ENCODE peak calls at places on chromosomes 3 and 15, in four cellular contexts. One of them, this sample, is unnamed. For H3K9me1, the result is how much of the 10 kb centered on the place peaks cover.

GRCh38 chr15:48313216-48313615 is 18.0 kb upstream of the DUT start:
- DNase-seq in IMR-90: no peak
- DNase-seq in K562: no peak
- DNase-seq in endothelial cell of umbilical vein: no peak
- DNase-seq in this sample: no peak

GRCh38 chr3:143168518-143169192 is 49.1 kb downstream of the CHST2 start:
- DNase-seq in IMR-90: peak
- DNase-seq in K562: peak
- DNase-seq in endothelial cell of umbilical vein: peak
- DNase-seq in this sample: no peak

GRCh38 chr3:174440350-174440716 is 418.8 kb upstream of the NAALADL2 start:
- DNase-seq in IMR-90: peak
- DNase-seq in K562: no peak
- DNase-seq in endothelial cell of umbilical vein: no peak
- DNase-seq in this sample: no peak

GRCh38 chr3:9770276-9770812 is 597 bp upstream of the CAMK1 start:
- DNase-seq in IMR-90: no peak
- DNase-seq in K562: no peak
- DNase-seq in endothelial cell of umbilical vein: no peak
- DNase-seq in this sample: no peak

GRCh38 chr3:169575381-169575780 is 88.1 kb downstream of the MECOM start:
- DNase-seq in IMR-90: peak
- DNase-seq in K562: no peak
- DNase-seq in endothelial cell of umbilical vein: peak
- DNase-seq in this sample: no peak

GRCh38 chr3:187736418-187736871 is 8.8 kb downstream of the BCL6 start:
- DNase-seq in IMR-90: peak
- DNase-seq in K562: no peak
- DNase-seq in endothelial cell of umbilical vein: peak
- DNase-seq in this sample: no peak

GRCh38 chr15:38536201-38536676 is 28.4 kb downstream of the RASGRP1 start:
- DNase-seq in IMR-90: peak
- DNase-seq in K562: no peak
- DNase-seq in endothelial cell of umbilical vein: no peak
- DNase-seq in this sample: no peak

GRCh38 chr3:9955067-9955502 is 2.9 kb upstream of the PRRT3 start:
- DNase-seq in IMR-90: peak
- DNase-seq in K562: no peak
- DNase-seq in endothelial cell of umbilical vein: no peak
- DNase-seq in this sample: no peak

GRCh38 chr15:68997930-68998777 is 16.3 kb upstream of the NOX5 start:
- DNase-seq in IMR-90: no peak
- DNase-seq in K562: no peak
- DNase-seq in endothelial cell of umbilical vein: no peak
- DNase-seq in this sample: no peak

GRCh38 chr3:69182588-69183299 is 60.3 kb upstream of the LMOD3 start:
- DNase-seq in IMR-90: peak
- DNase-seq in K562: no peak
- DNase-seq in endothelial cell of umbilical vein: peak
- DNase-seq in this sample: no peak

GRCh38 chr3:178245385-178245778 is 290.9 kb upstream of the KCNMB2 start:
- DNase-seq in IMR-90: peak
- DNase-seq in K562: no peak
- DNase-seq in endothelial cell of umbilical vein: no peak
- DNase-seq in this sample: no peak

GRCh38 chr3:102810937-102811336 is 376.1 kb downstream of the ZPLD1 start:
- DNase-seq in IMR-90: no peak
- DNase-seq in K562: no peak
- DNase-seq in endothelial cell of umbilical vein: no peak
- DNase-seq in this sample: no peak

GRCh38 chr3:41629072-41629471 is 332.8 kb downstream of the ULK4 start:
- DNase-seq in IMR-90: no peak
- DNase-seq in K562: no peak
- DNase-seq in endothelial cell of umbilical vein: no peak
- DNase-seq in this sample: no peak

GRCh38 chr3:45411081-45411480 is 22.7 kb downstream of the LARS2 start:
- DNase-seq in IMR-90: no peak
- DNase-seq in K562: no peak
- DNase-seq in endothelial cell of umbilical vein: no peak
- DNase-seq in this sample: no peak

GRCh38 chr3:193342551-193342950 is 36.0 kb downstream of the ATP13A5 start:
- DNase-seq in IMR-90: no peak
- DNase-seq in K562: no peak
- DNase-seq in endothelial cell of umbilical vein: no peak
- DNase-seq in this sample: no peak

GRCh38 chr3:149393355-149394165 is 16.1 kb upstream of the TM4SF1 start:
- DNase-seq in IMR-90: peak
- DNase-seq in K562: peak
- DNase-seq in endothelial cell of umbilical vein: peak
- DNase-seq in this sample: no peak

GRCh38 chr15:42056934-42057743 is 36.3 kb upstream of the PLA2G4E start:
- DNase-seq in IMR-90: peak
- DNase-seq in K562: peak
- DNase-seq in endothelial cell of umbilical vein: peak
- DNase-seq in this sample: peak

GRCh38 chr3:73868688-73869315 is 244.1 kb upstream of the PDZRN3 start:
- DNase-seq in IMR-90: peak
- DNase-seq in K562: no peak
- DNase-seq in endothelial cell of umbilical vein: peak
- DNase-seq in this sample: no peak

GRCh38 chr3:149010966-149011365 is 19.6 kb downstream of the GYG1 start:
- DNase-seq in IMR-90: no peak
- DNase-seq in K562: no peak
- DNase-seq in endothelial cell of umbilical vein: no peak
- DNase-seq in this sample: no peak

GRCh38 chr3:101518421-101518871 is 5.4 kb upstream of the SENP7 start:
- DNase-seq in IMR-90: peak
- DNase-seq in K562: no peak
- DNase-seq in endothelial cell of umbilical vein: peak
- DNase-seq in this sample: no peak

GRCh38 chr3:194640829-194641228 is 7.6 kb upstream of the TMEM44 start:
- DNase-seq in IMR-90: peak
- DNase-seq in K562: no peak
- DNase-seq in endothelial cell of umbilical vein: peak
- DNase-seq in this sample: no peak

GRCh38 chr15:84816694-84817460 is at the start of gene ALPK3:
- DNase-seq in IMR-90: no peak
- DNase-seq in K562: no peak
- DNase-seq in endothelial cell of umbilical vein: peak
- DNase-seq in this sample: no peak

GRCh38 chr3:192816274-192816853 is 89.0 kb upstream of the FGF12 start:
- DNase-seq in IMR-90: peak
- DNase-seq in K562: peak
- DNase-seq in endothelial cell of umbilical vein: peak
- DNase-seq in this sample: no peak

GRCh38 chr3:119786409-119786808 is 4.5 kb downstream of the NR1I2 start:
- DNase-seq in IMR-90: no peak
- DNase-seq in K562: no peak
- DNase-seq in endothelial cell of umbilical vein: no peak
- DNase-seq in this sample: no peak

GRCh38 chr15:55267401-55268053 is 22.1 kb downstream of the RAB27A start:
- DNase-seq in IMR-90: peak
- DNase-seq in K562: no peak
- DNase-seq in endothelial cell of umbilical vein: peak
- DNase-seq in this sample: no peak

GRCh38 chr3:123883656-123884257 is 375 bp downstream of the MYLK start:
- DNase-seq in IMR-90: no peak
- DNase-seq in K562: no peak
- DNase-seq in endothelial cell of umbilical vein: no peak
- DNase-seq in this sample: no peak

GRCh38 chr3:61132062-61132461 is 119.2 kb downstream of the FHIT start:
- DNase-seq in IMR-90: no peak
- DNase-seq in K562: no peak
- DNase-seq in endothelial cell of umbilical vein: no peak
- DNase-seq in this sample: no peak

GRCh38 chr15:69132935-69133861 is 27.2 kb upstream of the GLCE start:
- DNase-seq in IMR-90: no peak
- DNase-seq in K562: no peak
- DNase-seq in endothelial cell of umbilical vein: no peak
- DNase-seq in this sample: no peak

GRCh38 chr3:11556851-11557644 is 86.7 kb downstream of the VGLL4 start:
- DNase-seq in IMR-90: peak
- DNase-seq in K562: no peak
- DNase-seq in endothelial cell of umbilical vein: peak
- DNase-seq in this sample: no peak

GRCh38 chr15:60118146-60118545 is 114.0 kb downstream of the FOXB1 start:
- DNase-seq in IMR-90: no peak
- DNase-seq in K562: no peak
- DNase-seq in endothelial cell of umbilical vein: no peak
- DNase-seq in this sample: no peak

GRCh38 chr15:48143856-48144255 is 23.1 kb downstream of the SLC24A5 start:
- DNase-seq in IMR-90: peak
- DNase-seq in K562: no peak
- DNase-seq in endothelial cell of umbilical vein: no peak
- DNase-seq in this sample: peak

GRCh38 chr3:149657458-149657795 is 398 bp downstream of the WWTR1 start:
- DNase-seq in IMR-90: peak
- DNase-seq in K562: no peak
- DNase-seq in endothelial cell of umbilical vein: no peak
- DNase-seq in this sample: no peak

GRCh38 chr15:89391685-89392257 is 57.1 kb upstream of the POLG start:
- DNase-seq in IMR-90: no peak
- DNase-seq in K562: no peak
- DNase-seq in endothelial cell of umbilical vein: no peak
- DNase-seq in this sample: no peak
- H3K9me1 ChIP-seq in IMR-90: under half
- H3K9me1 ChIP-seq in K562: under half
- H3K9me1 ChIP-seq in endothelial cell of umbilical vein: under half
- H3K9me1 ChIP-seq in this sample: under half

GRCh38 chr3:127694467-127695215 is 21.9 kb downstream of the ABTB1 start:
- DNase-seq in IMR-90: peak
- DNase-seq in K562: no peak
- DNase-seq in endothelial cell of umbilical vein: peak
- DNase-seq in this sample: no peak
- H3K9me1 ChIP-seq in IMR-90: under half
- H3K9me1 ChIP-seq in K562: under half
- H3K9me1 ChIP-seq in endothelial cell of umbilical vein: under half
- H3K9me1 ChIP-seq in this sample: under half

DNA sequence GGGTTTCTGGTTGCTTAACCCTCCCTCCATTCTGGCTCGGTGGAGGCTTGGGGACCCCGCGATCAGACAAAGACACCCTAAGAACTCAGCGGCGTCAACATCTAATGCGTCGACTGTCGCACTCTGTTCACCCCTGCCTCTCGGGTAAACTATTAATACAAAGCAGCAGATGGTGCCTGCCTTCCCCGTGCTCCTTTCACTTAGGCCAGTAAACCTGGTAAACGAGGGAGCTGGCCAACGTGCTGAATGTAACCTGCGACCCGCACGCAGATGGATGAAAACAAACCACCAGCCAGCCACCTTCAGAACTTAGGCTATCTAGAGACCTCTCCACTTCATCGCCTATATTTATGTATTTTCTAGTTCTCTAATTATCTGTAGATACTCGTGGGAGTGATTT is 848 bp upstream of the CADPS start:
- DNase-seq in IMR-90: peak
- DNase-seq in K562: no peak
- DNase-seq in endothelial cell of umbilical vein: peak
- DNase-seq in this sample: peak
- H3K9me1 ChIP-seq in IMR-90: under half
- H3K9me1 ChIP-seq in K562: under half
- H3K9me1 ChIP-seq in endothelial cell of umbilical vein: under half
- H3K9me1 ChIP-seq in this sample: under half

DNA sequence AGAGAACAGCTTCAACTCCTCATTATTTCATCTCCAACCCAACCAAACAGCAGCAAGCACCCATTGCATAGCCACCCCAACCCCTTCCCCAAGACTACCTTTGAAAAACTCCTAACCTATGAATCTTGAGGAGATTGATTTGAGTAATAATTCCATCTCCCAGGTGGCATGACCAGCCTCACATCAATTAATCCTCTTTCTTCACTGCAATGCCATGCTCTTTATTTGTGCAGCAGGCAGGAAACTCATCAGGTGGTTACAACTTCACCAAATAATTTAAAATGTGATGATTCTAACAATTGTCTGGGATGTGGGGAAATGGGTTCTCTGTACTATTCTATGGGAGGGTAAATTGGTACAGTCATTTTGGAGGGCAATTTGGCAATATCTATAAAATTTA is 68.1 kb upstream of the POMGNT2 start:
- DNase-seq in IMR-90: no peak
- DNase-seq in K562: no peak
- DNase-seq in endothelial cell of umbilical vein: no peak
- DNase-seq in this sample: no peak
- H3K9me1 ChIP-seq in IMR-90: under half
- H3K9me1 ChIP-seq in K562: under half
- H3K9me1 ChIP-seq in endothelial cell of umbilical vein: under half
- H3K9me1 ChIP-seq in this sample: under half

GRCh38 chr3:14016900-14017475 is 107.7 kb downstream of the CHCHD4 start:
- DNase-seq in IMR-90: no peak
- DNase-seq in K562: no peak
- DNase-seq in endothelial cell of umbilical vein: no peak
- DNase-seq in this sample: peak
- H3K9me1 ChIP-seq in IMR-90: under half
- H3K9me1 ChIP-seq in K562: under half
- H3K9me1 ChIP-seq in endothelial cell of umbilical vein: under half
- H3K9me1 ChIP-seq in this sample: under half